ENCODE peak calls at places on chromosomes 6 and 20, in four cellular contexts. One of them, this sample, is unnamed.
A peak's percentile ranks its signal among the peaks of the same experiment; 100 is the strongest.

GRCh38 chr6:148307400-148307799 is 35.2 kb upstream of the SASH1 start:
- DNase-seq in stimulated activated CD8-positive, alpha-beta memory T cell treated with anti-CD3 and anti-CD28 coated beads, Interleukin-4, amount 100 ng/mL, for 24 hours: no peak
- DNase-seq in fibroblast of the aortic adventitia: no peak
- DNase-seq in nucleus accumbens: no peak
- DNase-seq in this sample: no peak

GRCh38 chr20:52429029-52429428 is 237.4 kb upstream of the ZFP64 start:
- DNase-seq in stimulated activated CD8-positive, alpha-beta memory T cell treated with anti-CD3 and anti-CD28 coated beads, Interleukin-4, amount 100 ng/mL, for 24 hours: no peak
- DNase-seq in fibroblast of the aortic adventitia: no peak
- DNase-seq in nucleus accumbens: no peak
- DNase-seq in this sample: no peak

GRCh38 chr6:6599468-6599873 is 11.0 kb downstream of the LY86 start:
- DNase-seq in stimulated activated CD8-positive, alpha-beta memory T cell treated with anti-CD3 and anti-CD28 coated beads, Interleukin-4, amount 100 ng/mL, for 24 hours: no peak
- DNase-seq in fibroblast of the aortic adventitia: no peak
- DNase-seq in nucleus accumbens: peak; percentile 4
- DNase-seq in this sample: no peak

GRCh38 chr6:125798734-125799510 is 8.2 kb downstream of the NCOA7 start:
- DNase-seq in stimulated activated CD8-positive, alpha-beta memory T cell treated with anti-CD3 and anti-CD28 coated beads, Interleukin-4, amount 100 ng/mL, for 24 hours: no peak
- DNase-seq in fibroblast of the aortic adventitia: peak; percentile 64
- DNase-seq in nucleus accumbens: no peak
- DNase-seq in this sample: no peak

GRCh38 chr6:42313941-42314570 is 96.4 kb upstream of the MRPS10 start:
- DNase-seq in stimulated activated CD8-positive, alpha-beta memory T cell treated with anti-CD3 and anti-CD28 coated beads, Interleukin-4, amount 100 ng/mL, for 24 hours: no peak
- DNase-seq in fibroblast of the aortic adventitia: peak; percentile 55
- DNase-seq in nucleus accumbens: no peak
- DNase-seq in this sample: no peak

GRCh38 chr6:64520050-64520449 is 884.4 kb downstream of the PHF3 start:
- DNase-seq in stimulated activated CD8-positive, alpha-beta memory T cell treated with anti-CD3 and anti-CD28 coated beads, Interleukin-4, amount 100 ng/mL, for 24 hours: no peak
- DNase-seq in fibroblast of the aortic adventitia: peak; percentile 71
- DNase-seq in nucleus accumbens: no peak
- DNase-seq in this sample: no peak

GRCh38 chr6:121504227-121504626 is 68.8 kb downstream of the GJA1 start:
- DNase-seq in stimulated activated CD8-positive, alpha-beta memory T cell treated with anti-CD3 and anti-CD28 coated beads, Interleukin-4, amount 100 ng/mL, for 24 hours: no peak
- DNase-seq in fibroblast of the aortic adventitia: peak; percentile 86
- DNase-seq in nucleus accumbens: no peak
- DNase-seq in this sample: no peak

GRCh38 chr20:36917240-36917639 is 34.3 kb downstream of the SAMHD1 start:
- DNase-seq in stimulated activated CD8-positive, alpha-beta memory T cell treated with anti-CD3 and anti-CD28 coated beads, Interleukin-4, amount 100 ng/mL, for 24 hours: no peak
- DNase-seq in fibroblast of the aortic adventitia: no peak
- DNase-seq in nucleus accumbens: no peak
- DNase-seq in this sample: no peak

GRCh38 chr6:109166643-109167042 is 71.3 kb downstream of the CEP57L1 start:
- DNase-seq in stimulated activated CD8-positive, alpha-beta memory T cell treated with anti-CD3 and anti-CD28 coated beads, Interleukin-4, amount 100 ng/mL, for 24 hours: no peak
- DNase-seq in fibroblast of the aortic adventitia: no peak
- DNase-seq in nucleus accumbens: no peak
- DNase-seq in this sample: no peak

GRCh38 chr20:431012-431904 is 23.2 kb downstream of the RBCK1 start:
- DNase-seq in stimulated activated CD8-positive, alpha-beta memory T cell treated with anti-CD3 and anti-CD28 coated beads, Interleukin-4, amount 100 ng/mL, for 24 hours: no peak
- DNase-seq in fibroblast of the aortic adventitia: peak; percentile 60
- DNase-seq in nucleus accumbens: peak; percentile 33
- DNase-seq in this sample: peak; percentile 67

GRCh38 chr6:151389640-151390275 is 1.6 kb downstream of the ZBTB2 start:
- DNase-seq in stimulated activated CD8-positive, alpha-beta memory T cell treated with anti-CD3 and anti-CD28 coated beads, Interleukin-4, amount 100 ng/mL, for 24 hours: no peak
- DNase-seq in fibroblast of the aortic adventitia: peak; percentile 77
- DNase-seq in nucleus accumbens: peak; percentile 79
- DNase-seq in this sample: no peak

GRCh38 chr20:47809561-47809960 is 24.3 kb upstream of the SULF2 start:
- DNase-seq in stimulated activated CD8-positive, alpha-beta memory T cell treated with anti-CD3 and anti-CD28 coated beads, Interleukin-4, amount 100 ng/mL, for 24 hours: no peak
- DNase-seq in fibroblast of the aortic adventitia: no peak
- DNase-seq in nucleus accumbens: no peak
- DNase-seq in this sample: no peak

GRCh38 chr6:15654250-15654649 is 8.6 kb downstream of the DTNBP1 start:
- DNase-seq in stimulated activated CD8-positive, alpha-beta memory T cell treated with anti-CD3 and anti-CD28 coated beads, Interleukin-4, amount 100 ng/mL, for 24 hours: no peak
- DNase-seq in fibroblast of the aortic adventitia: no peak
- DNase-seq in nucleus accumbens: no peak
- DNase-seq in this sample: no peak

GRCh38 chr20:54624701-54625472 is 149.5 kb downstream of the DOK5 start:
- DNase-seq in stimulated activated CD8-positive, alpha-beta memory T cell treated with anti-CD3 and anti-CD28 coated beads, Interleukin-4, amount 100 ng/mL, for 24 hours: no peak
- DNase-seq in fibroblast of the aortic adventitia: peak; percentile 41
- DNase-seq in nucleus accumbens: peak; percentile 10
- DNase-seq in this sample: no peak

GRCh38 chr20:55605594-55605993 is 399.7 kb downstream of the CBLN4 start:
- DNase-seq in stimulated activated CD8-positive, alpha-beta memory T cell treated with anti-CD3 and anti-CD28 coated beads, Interleukin-4, amount 100 ng/mL, for 24 hours: no peak
- DNase-seq in fibroblast of the aortic adventitia: no peak
- DNase-seq in nucleus accumbens: no peak
- DNase-seq in this sample: no peak

GRCh38 chr20:44765647-44766367 is 20.1 kb downstream of the KCNK15 start:
- DNase-seq in stimulated activated CD8-positive, alpha-beta memory T cell treated with anti-CD3 and anti-CD28 coated beads, Interleukin-4, amount 100 ng/mL, for 24 hours: no peak
- DNase-seq in fibroblast of the aortic adventitia: peak; percentile 42
- DNase-seq in nucleus accumbens: no peak
- DNase-seq in this sample: no peak

GRCh38 chr20:21235346-21235712 is 67.8 kb upstream of the XRN2 start:
- DNase-seq in stimulated activated CD8-positive, alpha-beta memory T cell treated with anti-CD3 and anti-CD28 coated beads, Interleukin-4, amount 100 ng/mL, for 24 hours: no peak
- DNase-seq in fibroblast of the aortic adventitia: no peak
- DNase-seq in nucleus accumbens: no peak
- DNase-seq in this sample: no peak

GRCh38 chr6:139955366-139956155 is 581.1 kb upstream of the CITED2 start:
- DNase-seq in stimulated activated CD8-positive, alpha-beta memory T cell treated with anti-CD3 and anti-CD28 coated beads, Interleukin-4, amount 100 ng/mL, for 24 hours: no peak
- DNase-seq in fibroblast of the aortic adventitia: no peak
- DNase-seq in nucleus accumbens: no peak
- DNase-seq in this sample: no peak

GRCh38 chr20:19072988-19073387 is 139.5 kb upstream of the SLC24A3 start:
- DNase-seq in stimulated activated CD8-positive, alpha-beta memory T cell treated with anti-CD3 and anti-CD28 coated beads, Interleukin-4, amount 100 ng/mL, for 24 hours: no peak
- DNase-seq in fibroblast of the aortic adventitia: no peak
- DNase-seq in nucleus accumbens: no peak
- DNase-seq in this sample: no peak

GRCh38 chr6:63525186-63525878 is 46.9 kb upstream of the LOC128125822 start:
- DNase-seq in stimulated activated CD8-positive, alpha-beta memory T cell treated with anti-CD3 and anti-CD28 coated beads, Interleukin-4, amount 100 ng/mL, for 24 hours: no peak
- DNase-seq in fibroblast of the aortic adventitia: no peak
- DNase-seq in nucleus accumbens: no peak
- DNase-seq in this sample: no peak

GRCh38 chr20:9927224-9927623 is 88.3 kb upstream of the PAK5 start:
- DNase-seq in stimulated activated CD8-positive, alpha-beta memory T cell treated with anti-CD3 and anti-CD28 coated beads, Interleukin-4, amount 100 ng/mL, for 24 hours: no peak
- DNase-seq in fibroblast of the aortic adventitia: peak; percentile 9
- DNase-seq in nucleus accumbens: no peak
- DNase-seq in this sample: no peak

GRCh38 chr20:57795977-57796560 is 86.3 kb upstream of the PMEPA1 start:
- DNase-seq in stimulated activated CD8-positive, alpha-beta memory T cell treated with anti-CD3 and anti-CD28 coated beads, Interleukin-4, amount 100 ng/mL, for 24 hours: no peak
- DNase-seq in fibroblast of the aortic adventitia: no peak
- DNase-seq in nucleus accumbens: no peak
- DNase-seq in this sample: no peak

GRCh38 chr6:68728124-68728523 is 93.0 kb downstream of the ADGRB3 start:
- DNase-seq in stimulated activated CD8-positive, alpha-beta memory T cell treated with anti-CD3 and anti-CD28 coated beads, Interleukin-4, amount 100 ng/mL, for 24 hours: no peak
- DNase-seq in fibroblast of the aortic adventitia: peak; percentile 11
- DNase-seq in nucleus accumbens: no peak
- DNase-seq in this sample: no peak

GRCh38 chr20:46215913-46216707 is 92.2 kb downstream of the CDH22 start:
- DNase-seq in stimulated activated CD8-positive, alpha-beta memory T cell treated with anti-CD3 and anti-CD28 coated beads, Interleukin-4, amount 100 ng/mL, for 24 hours: no peak
- DNase-seq in fibroblast of the aortic adventitia: peak; percentile 5
- DNase-seq in nucleus accumbens: no peak
- DNase-seq in this sample: peak; percentile 91

This sample was measured in CMK.